ENCODE peak calls at places on chromosomes 12 and 14, in ten cellular contexts. K is upper lobe of right lung, J is uterus, L is cardiac muscle cell, E is stomach, T is suprapubic skin, V is transverse colon, N is pancreas, O is H9, R is fibroblast of lung. B is an unnamed sample.
A peak's percentile ranks its signal among the peaks of the same experiment; 100 is the strongest.

GRCh38 chr12:14845350-14845750 is 2.0 kb upstream of the ART4 start:
- DNase-seq in L (peak; percentile 80), J (peak; percentile 69), O (no peak), R (peak; percentile 73), E (peak; percentile 50), K (no peak), N (no peak), V (peak; percentile 49), T (no peak), B (peak; percentile 30)

GRCh38 chr12:52382854-52383253 is 2.6 kb downstream of the KRT84 start:
- DNase-seq in K (peak; percentile 5), E (no peak), J (no peak), R (no peak), N (no peak), T (no peak), V (no peak), L (no peak), O (no peak), B (no peak)

GRCh38 chr14:102917056-102917385 is 5.4 kb upstream of the AMN start:
- DNase-seq in V (peak; percentile 42), J (no peak), T (no peak), E (no peak), K (no peak), L (no peak), R (no peak), O (no peak), N (peak; percentile 47), B (no peak)

GRCh38 chr12:53950441-53950781 is 4.3 kb upstream of the HOXC12 start:
- DNase-seq in O (no peak), L (no peak), T (no peak), R (no peak), J (no peak), E (no peak), N (no peak), V (no peak), K (no peak), B (no peak)

GRCh38 chr14:86035882-86036281 is 505.9 kb downstream of the FLRT2 start:
- DNase-seq in L (peak; percentile 43), V (no peak), R (peak; percentile 13), K (no peak), T (no peak), O (peak; percentile 69), J (no peak), E (no peak), N (no peak), B (no peak)

GRCh38 chr12:89352492-89353187 is at the start of gene DUSP6:
- DNase-seq in T (peak; percentile 97), R (peak; percentile 99), L (peak; percentile 100), E (peak; percentile 92), N (peak; percentile 90), K (peak; percentile 97), V (peak; percentile 97), O (peak; percentile 99), J (peak; percentile 89), B (peak; percentile 97)

GRCh38 chr12:55044135-55044534 is 24.4 kb downstream of the NEUROD4 start:
- DNase-seq in K (no peak), V (no peak), E (no peak), T (no peak), N (no peak), J (no peak), R (no peak), L (no peak), O (peak; percentile 43), B (no peak)

GRCh38 chr12:51424094-51424661 is 453 bp upstream of the SLC4A8 start:
- DNase-seq in K (no peak), T (no peak), R (no peak), O (no peak), E (no peak), N (no peak), V (no peak), L (no peak), J (no peak), B (no peak)

GRCh38 chr14:101174522-101174838 is 271.0 kb upstream of the RTL1 start:
- DNase-seq in O (no peak), L (no peak), V (no peak), T (no peak), E (no peak), J (no peak), K (peak; percentile 80), R (no peak), N (no peak), B (no peak)

GRCh38 chr12:107318554-107318803 is 225.1 kb upstream of the CRY1 start:
- DNase-seq in O (no peak), T (no peak), R (no peak), N (no peak), L (no peak), V (no peak), K (no peak), E (no peak), J (no peak), B (no peak)

GRCh38 chr14:100617715-100618693 is 30.8 kb upstream of the BEGAIN start:
- DNase-seq in R (peak; percentile 15), J (peak; percentile 8), T (peak; percentile 72), E (no peak), L (peak; percentile 86), N (peak; percentile 50), K (peak; percentile 67), O (no peak), V (peak; percentile 13), B (no peak)

GRCh38 chr12:75323663-75324062 is 6.5 kb downstream of the CAPS2 start:
- DNase-seq in J (no peak), K (no peak), L (peak; percentile 5), R (no peak), E (no peak), N (no peak), O (no peak), T (no peak), V (no peak), B (no peak)

GRCh38 chr14:76965232-76965631 is 63.3 kb downstream of the IRF2BPL start:
- DNase-seq in J (no peak), R (no peak), T (no peak), O (no peak), K (no peak), N (no peak), E (no peak), V (peak; percentile 53), L (no peak), B (no peak)

GRCh38 chr14:32677381-32677780 is 261.3 kb upstream of the NPAS3 start:
- DNase-seq in E (no peak), T (no peak), J (no peak), N (no peak), O (no peak), K (no peak), L (no peak), R (no peak), V (no peak), B (no peak)

GRCh38 chr12:93784339-93785086 is 107.3 kb downstream of the CRADD start:
- DNase-seq in E (no peak), R (peak; percentile 89), L (peak; percentile 74), K (no peak), T (no peak), O (no peak), N (no peak), J (peak; percentile 92), V (peak; percentile 48), B (no peak)

GRCh38 chr12:122951406-122951805 is 14.9 kb downstream of the ABCB9 start:
- DNase-seq in L (no peak), T (no peak), N (no peak), K (no peak), E (peak; percentile 51), V (peak; percentile 74), O (no peak), R (peak; percentile 43), J (no peak), B (no peak)

GRCh38 chr14:69282448-69282847 is 22.5 kb downstream of the GALNT16 start:
- DNase-seq in K (no peak), T (peak; percentile 26), N (no peak), J (no peak), R (no peak), E (no peak), O (no peak), L (no peak), V (no peak), B (no peak)

GRCh38 chr14:100677925-100678765 is 48.5 kb upstream of the DLK1 start:
- DNase-seq in J (peak; percentile 63), V (peak; percentile 53), E (peak; percentile 58), O (no peak), T (no peak), K (no peak), R (peak; percentile 86), L (peak; percentile 91), N (no peak), B (no peak)

GRCh38 chr12:49060237-49061156 is at the start of gene KMT2D:
- DNase-seq in E (peak; percentile 91), V (peak; percentile 91), K (peak; percentile 97), L (peak; percentile 97), O (peak; percentile 97), R (peak; percentile 98), N (peak; percentile 92), T (peak; percentile 94), J (peak; percentile 93), B (peak; percentile 75)
- TF ChIP-seq CTCF in E (peak; percentile 61), V (peak; percentile 40), K (no peak), L (peak; percentile 9), O (peak; percentile 33), R (peak; percentile 19), N (peak; percentile 18), T (peak; percentile 42), J (no peak), B (peak; percentile 72)

DNA sequence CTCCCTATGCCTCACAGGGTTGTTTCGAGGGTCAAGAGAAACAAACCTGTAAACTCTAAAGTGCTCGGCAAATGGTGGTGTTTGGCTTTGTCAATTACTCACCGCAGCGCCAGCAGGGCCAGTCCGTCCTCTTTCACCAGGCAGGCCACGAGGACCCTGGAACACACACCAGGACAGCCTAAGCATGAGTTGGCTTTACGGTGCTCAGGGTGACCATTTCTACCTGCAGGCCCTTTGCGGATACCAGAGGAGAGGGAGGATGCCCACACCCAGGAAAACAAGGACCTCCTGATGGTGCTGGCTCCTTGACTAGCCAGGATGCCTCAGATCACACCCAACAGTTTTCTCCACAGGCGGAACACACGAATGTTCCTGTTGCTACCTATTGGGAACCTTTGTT is 11.5 kb downstream of the COL2A1 start:
- DNase-seq in R (no peak), V (no peak), N (no peak), O (no peak), T (peak; percentile 37), L (no peak), E (no peak), K (no peak), J (no peak), B (peak; percentile 27)
- H3K27me3 ChIP-seq in R (peaks cover 41% of the 10 kb centered on the region), V (peaks cover 10% of the 10 kb centered on the region), N (no peaks in the 10 kb centered on the region), O (peaks cover 5% of the 10 kb centered on the region), T (peaks cover 8% of the 10 kb centered on the region), L (peaks cover 2% of the 10 kb centered on the region), E (no peaks in the 10 kb centered on the region), K (no peaks in the 10 kb centered on the region), J (no peaks in the 10 kb centered on the region), B (no peaks in the 10 kb centered on the region)

DNA sequence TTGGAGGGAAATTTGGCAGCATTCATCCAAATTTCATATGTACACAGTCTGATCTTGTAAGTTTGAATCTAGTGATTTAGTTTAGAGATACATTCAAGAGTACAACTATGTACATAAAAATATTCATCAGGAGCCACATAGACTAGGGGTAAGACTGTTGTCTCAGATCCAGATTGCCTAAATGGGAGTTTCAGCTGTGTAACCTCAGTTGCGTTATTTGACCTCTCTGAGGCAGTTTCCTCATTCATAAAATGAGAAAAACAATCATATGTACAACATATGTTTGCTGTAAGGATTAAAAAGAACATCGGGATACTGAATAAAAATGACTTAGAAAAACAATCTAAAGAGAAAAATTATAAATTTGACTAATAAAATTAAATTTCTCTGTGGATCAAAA is 577.5 kb downstream of the RPL10L start:
- DNase-seq in O (no peak), T (no peak), K (no peak), R (no peak), E (no peak), V (no peak), L (no peak), N (no peak), J (no peak), B (no peak)
- H3K9me3 ChIP-seq in O (no peaks in the 10 kb centered on the region), T (no peaks in the 10 kb centered on the region), K (no peaks in the 10 kb centered on the region), R (no peaks in the 10 kb centered on the region), E (no peaks in the 10 kb centered on the region), V (no peaks in the 10 kb centered on the region), L (no peaks in the 10 kb centered on the region), N (no peaks in the 10 kb centered on the region), J (no peaks in the 10 kb centered on the region), B (peaks cover 10% of the 10 kb centered on the region)

GRCh38 chr12:25065035-25065434 is 116.1 kb upstream of the BCAT1 start:
- DNase-seq in O (no peak), T (no peak), L (no peak), R (no peak), E (no peak), K (no peak), N (no peak), J (no peak), V (no peak), B (no peak)
- TF ChIP-seq CTCF in O (no peak), T (no peak), L (no peak), R (no peak), E (no peak), K (no peak), N (no peak), J (no peak), V (no peak), B (no peak)

B was measured in breast epithelium.